ENCODE peak calls at places on chromosomes 2 and 18, in eight cellular contexts. R is DMS79; S is WTC11; A is activated T-helper 1 cell treated with Interleukin-2 at 50 U/mL for 16 hours; J is amygdala; G is amniotic epithelial cell; E is HCEC 1CT; T is stimulated activated CD8-positive, alpha-beta memory T cell treated with anti-CD3 and anti-CD28 coated beads, Interleukin-4, amount 100 ng/mL, for 24 hours. H is an unnamed sample.

GRCh38 chr2:176428943-176429469 is 159.8 kb downstream of the MTX2 start:
- DNase-seq in R (no peak), S (no peak), A (no peak), J (no peak), G (no peak), E (no peak), T (no peak), H (no peak)

GRCh38 chr2:231427116-231427515 is 31.6 kb downstream of the B3GNT7 start:
- DNase-seq in R (no peak), S (no peak), A (no peak), J (no peak), G (no peak), E (no peak), T (no peak), H (no peak)

GRCh38 chr2:239758325-239758877 is 266.7 kb downstream of the NDUFA10 start:
- DNase-seq in R (no peak), S (no peak), A (no peak), J (no peak), G (no peak), E (no peak), T (no peak), H (no peak)

GRCh38 chr2:224163573-224164307 is 124.7 kb upstream of the SERPINE2 start:
- DNase-seq in R (no peak), S (no peak), A (no peak), J (no peak), G (peak), E (no peak), T (no peak), H (no peak)

GRCh38 chr2:28231110-28231621 is 161.5 kb upstream of the FOSL2 start:
- DNase-seq in R (no peak), S (no peak), A (no peak), J (no peak), G (peak), E (peak), T (no peak), H (no peak)

GRCh38 chr2:113876503-113877387 is 13.1 kb upstream of the ACTR3 start:
- DNase-seq in R (peak), S (peak), A (peak), J (no peak), G (no peak), E (no peak), T (peak), H (no peak)

GRCh38 chr2:211181626-211182025 is 625.2 kb downstream of the CPS1 start:
- DNase-seq in R (no peak), S (no peak), A (no peak), J (no peak), G (peak), E (peak), T (no peak), H (no peak)

GRCh38 chr2:201361078-201361477 is 3.9 kb upstream of the FLACC1 start:
- DNase-seq in R (no peak), S (no peak), A (no peak), J (no peak), G (no peak), E (no peak), T (no peak), H (no peak)

GRCh38 chr2:230209422-230210051 is 10.2 kb downstream of the SP110 start:
- DNase-seq in R (no peak), S (no peak), A (no peak), J (no peak), G (no peak), E (no peak), T (no peak), H (no peak)

GRCh38 chr2:128449226-128450061 is 130.8 kb upstream of the HS6ST1 start:
- DNase-seq in R (no peak), S (no peak), A (no peak), J (no peak), G (no peak), E (no peak), T (no peak), H (no peak)

GRCh38 chr2:128452536-128453530 is 134.2 kb upstream of the HS6ST1 start:
- DNase-seq in R (no peak), S (no peak), A (no peak), J (no peak), G (no peak), E (no peak), T (no peak), H (no peak)

GRCh38 chr2:212337486-212338343 is 200.9 kb downstream of the ERBB4 start:
- DNase-seq in R (no peak), S (no peak), A (no peak), J (no peak), G (no peak), E (no peak), T (no peak), H (no peak)

GRCh38 chr2:18396328-18396727 is 164.1 kb downstream of the RDH14 start:
- DNase-seq in R (no peak), S (no peak), A (no peak), J (no peak), G (peak), E (no peak), T (no peak), H (no peak)

GRCh38 chr2:127226520-127227263 is 6.6 kb upstream of the CYP27C1 start:
- DNase-seq in R (peak), S (no peak), A (no peak), J (no peak), G (peak), E (peak), T (no peak), H (no peak)

GRCh38 chr2:23692263-23692662 is 234.7 kb downstream of the ATAD2B start:
- DNase-seq in R (no peak), S (no peak), A (no peak), J (no peak), G (no peak), E (no peak), T (no peak), H (no peak)

GRCh38 chr2:240960309-240960962 is 38.0 kb upstream of the SNED1 start:
- DNase-seq in R (no peak), S (no peak), A (no peak), J (no peak), G (peak), E (no peak), T (no peak), H (no peak)

GRCh38 chr2:215411941-215412743 is 23.7 kb downstream of the FN1 start:
- DNase-seq in R (no peak), S (no peak), A (no peak), J (no peak), G (no peak), E (no peak), T (no peak), H (no peak)

GRCh38 chr2:235612551-235612950 is 118.7 kb downstream of the AGAP1 start:
- DNase-seq in R (no peak), S (no peak), A (no peak), J (no peak), G (no peak), E (no peak), T (no peak), H (no peak)

GRCh38 chr2:150371066-150371812 is 116.2 kb downstream of the RND3 start:
- DNase-seq in R (peak), S (no peak), A (no peak), J (no peak), G (peak), E (no peak), T (no peak), H (no peak)

GRCh38 chr2:157032019-157032418 is 225.5 kb upstream of the GALNT5 start:
- DNase-seq in R (no peak), S (no peak), A (no peak), J (no peak), G (peak), E (peak), T (no peak), H (no peak)

GRCh38 chr18:70621710-70622109 is 332.9 kb downstream of the SOCS6 start:
- DNase-seq in R (no peak), S (no peak), A (no peak), J (no peak), G (no peak), E (no peak), T (no peak), H (no peak)

GRCh38 chr2:178484245-178485041 is 4.2 kb downstream of the PLEKHA3 start:
- DNase-seq in R (peak), S (no peak), A (no peak), J (peak), G (no peak), E (peak), T (no peak), H (no peak)

GRCh38 chr2:130341562-130342019 is 1.1 kb upstream of the IMP4 start:
- DNase-seq in R (no peak), S (no peak), A (no peak), J (no peak), G (no peak), E (no peak), T (no peak), H (no peak)

GRCh38 chr2:184938221-184938985 is 340.1 kb downstream of the ZNF804A start:
- DNase-seq in R (no peak), S (no peak), A (no peak), J (no peak), G (no peak), E (no peak), T (no peak), H (no peak)

GRCh38 chr18:35822431-35822830 is 150.0 kb upstream of the RMP24 start:
- DNase-seq in R (no peak), S (no peak), A (no peak), J (no peak), G (no peak), E (no peak), T (no peak), H (no peak)

GRCh38 chr2:26527726-26528125 is 49.8 kb upstream of the OTOF start:
- DNase-seq in R (no peak), S (no peak), A (no peak), J (no peak), G (no peak), E (no peak), T (no peak), H (no peak)

GRCh38 chr2:168118733-168119518 is 128.5 kb downstream of the STK39 start:
- DNase-seq in R (peak), S (no peak), A (no peak), J (no peak), G (peak), E (peak), T (no peak), H (peak)

GRCh38 chr18:3481696-3482210 is 31.8 kb downstream of the TGIF1 start:
- DNase-seq in R (no peak), S (peak), A (no peak), J (no peak), G (peak), E (peak), T (no peak), H (no peak)

GRCh38 chr2:71788601-71789240 is 335.4 kb downstream of the DYSF start:
- DNase-seq in R (no peak), S (no peak), A (no peak), J (no peak), G (no peak), E (no peak), T (no peak), H (no peak)

GRCh38 chr2:64393611-64394010 is 60.4 kb upstream of the LGALSL start:
- DNase-seq in R (no peak), S (no peak), A (no peak), J (no peak), G (no peak), E (no peak), T (no peak), H (no peak)

GRCh38 chr2:20179755-20180594 is 45.0 kb downstream of the SDC1 start:
- DNase-seq in R (no peak), S (peak), A (no peak), J (no peak), G (no peak), E (no peak), T (no peak), H (no peak)

H was measured in C1 segment of cervical spinal cord.